ENCODE peak calls at places on chromosome 9, in ten cellular contexts. E is WTC11; O is germinal center; J is activated CD4-positive, alpha-beta memory T cell treated with anti-CD3 and anti-CD28 coated beads, Interleukin-2, amount 10 ng/mL, durations not matched to agents 7 days and 5 days; C is CD4-positive, alpha-beta memory T cell; B is endothelial cell; P is activated naive CD8-positive, alpha-beta T cell treated with anti-CD3 and anti-CD28 coated beads, Interleukin-2, amount 50 U/mL, for 16 hours; H is nephron progenitor cell; M is stimulated activated CD8-positive, alpha-beta memory T cell treated with anti-CD3 and anti-CD28 coated beads, Interleukin-7, amount 100 ng/mL, for 1 hour; U is mucosa of gallbladder. V is an unnamed sample.

GRCh38 chr9:38084556-38084880 is 15.5 kb upstream of the SHB start:
- DNase-seq in J (no peak), E (no peak), B (no peak), U (no peak), M (no peak), H (no peak), P (no peak), O (no peak), C (no peak), V (no peak)

GRCh38 chr9:126703330-126704156 is 89.8 kb downstream of the LMX1B start:
- DNase-seq in H (no peak), M (no peak), E (no peak), O (no peak), B (peak; percentile 2), C (no peak), U (no peak), J (no peak), P (no peak), V (no peak)

GRCh38 chr9:120893585-120893857 is 16.5 kb upstream of the PHF19 start:
- DNase-seq in O (no peak), C (no peak), B (no peak), H (no peak), M (no peak), P (no peak), J (no peak), E (no peak), U (no peak), V (no peak)

GRCh38 chr9:15357050-15357653 is 50.1 kb upstream of the TTC39B start:
- DNase-seq in U (peak; percentile 58), J (no peak), E (peak; percentile 58), O (no peak), H (no peak), B (peak; percentile 10), C (peak; percentile 42), M (no peak), P (peak; percentile 5), V (peak; percentile 56)

GRCh38 chr9:83449981-83450380 is 88.2 kb downstream of the FRMD3 start:
- DNase-seq in C (no peak), B (no peak), E (no peak), O (no peak), H (no peak), J (no peak), M (no peak), U (no peak), P (no peak), V (no peak)

GRCh38 chr9:105413486-105414068 is 34.3 kb upstream of the FSD1L start:
- DNase-seq in C (no peak), P (no peak), B (no peak), H (no peak), E (no peak), O (no peak), J (no peak), M (no peak), U (no peak), V (no peak)

GRCh38 chr9:91775011-91775707 is 174.9 kb downstream of the ROR2 start:
- DNase-seq in H (peak; percentile 82), P (peak; percentile 20), M (peak; percentile 14), C (peak; percentile 52), J (peak; percentile 78), B (peak; percentile 82), O (peak; percentile 74), E (peak; percentile 84), U (peak; percentile 53), V (peak; percentile 56)

GRCh38 chr9:78298046-78298511 is 1.2 kb downstream of the PSAT1 start:
- DNase-seq in O (no peak), M (no peak), H (peak; percentile 47), P (no peak), B (peak; percentile 19), C (no peak), E (peak; percentile 41), U (no peak), J (no peak), V (peak; percentile 30)